ENCODE peak calls at places on chromosomes 6 and 20, in five cellular contexts. Q is A172; X is ureter; G is CD4-positive, alpha-beta T cell; O is nephron progenitor cell. S is an unnamed sample.

GRCh38 chr6:147506704-147507114 is 1.8 kb upstream of the SAMD5 start:
- DNase-seq in Q (peak; percentile 31), X (peak; percentile 76), G (no peak), O (peak; percentile 86), S (no peak)

GRCh38 chr6:142266060-142266459 is 35.7 kb upstream of the ADGRG6 start:
- DNase-seq in Q (no peak), X (no peak), G (no peak), O (no peak), S (no peak)

GRCh38 chr20:50824137-50824536 is 29.3 kb downstream of the BCAS4 start:
- DNase-seq in Q (no peak), X (peak; percentile 64), G (no peak), O (no peak), S (no peak)

GRCh38 chr6:24749292-24749691 is 25.4 kb upstream of the GMNN start:
- DNase-seq in Q (no peak), X (no peak), G (no peak), O (no peak), S (no peak)

GRCh38 chr6:105883966-105884365 is 202.2 kb upstream of the PRDM1 start:
- DNase-seq in Q (no peak), X (no peak), G (no peak), O (no peak), S (no peak)

GRCh38 chr6:165834613-165835259 is 171.7 kb upstream of the PDE10A start:
- DNase-seq in Q (peak; percentile 55), X (peak; percentile 77), G (no peak), O (no peak), S (no peak)

GRCh38 chr20:18263723-18264122 is 24.6 kb upstream of the ZNF133 start:
- DNase-seq in Q (peak; percentile 25), X (no peak), G (no peak), O (no peak), S (no peak)

GRCh38 chr20:41094656-41095055 is 42.7 kb upstream of the PLCG1 start:
- DNase-seq in Q (peak; percentile 27), X (no peak), G (no peak), O (no peak), S (no peak)

GRCh38 chr6:35365599-35366596 is 23.5 kb downstream of the PPARD start:
- DNase-seq in Q (no peak), X (no peak), G (no peak), O (no peak), S (no peak)

GRCh38 chr6:157022022-157022740 is 245.0 kb downstream of the ARID1B start:
- DNase-seq in Q (peak; percentile 76), X (peak; percentile 91), G (peak; percentile 81), O (peak; percentile 85), S (peak; percentile 67)

GRCh38 chr6:26660096-26660425 is 515 bp upstream of the ZNF322 start:
- DNase-seq in Q (no peak), X (no peak), G (no peak), O (no peak), S (no peak)

GRCh38 chr6:3571206-3571815 is 114.5 kb upstream of the SLC22A23 start:
- DNase-seq in Q (no peak), X (no peak), G (no peak), O (no peak), S (no peak)

GRCh38 chr6:132333639-132334516 is 67.4 kb downstream of the MOXD1 start:
- DNase-seq in Q (peak; percentile 92), X (no peak), G (no peak), O (no peak), S (no peak)

GRCh38 chr6:87341899-87342298 is 2.7 kb upstream of the C6orf163 start:
- DNase-seq in Q (no peak), X (no peak), G (no peak), O (no peak), S (no peak)

GRCh38 chr6:32860674-32861073 is 6.7 kb downstream of the PSMB9 start:
- DNase-seq in Q (no peak), X (no peak), G (no peak), O (no peak), S (no peak)

GRCh38 chr20:56924976-56925695 is 296.0 kb downstream of the TFAP2C start:
- DNase-seq in Q (no peak), X (no peak), G (no peak), O (peak; percentile 86), S (no peak)

GRCh38 chr6:38110407-38111025 is 291.0 kb downstream of the ZFAND3 start:
- DNase-seq in Q (no peak), X (no peak), G (no peak), O (no peak), S (no peak)

GRCh38 chr6:53983301-53983700 is 127.9 kb upstream of the MLIP start:
- DNase-seq in Q (no peak), X (no peak), G (no peak), O (no peak), S (no peak)

GRCh38 chr6:92047886-92048285 is 1371.5 kb downstream of the EPHA7 start:
- DNase-seq in Q (no peak), X (no peak), G (no peak), O (peak; percentile 38), S (no peak)

GRCh38 chr20:3681352-3681930 is 369 bp downstream of the ADAM33 start:
- DNase-seq in Q (no peak), X (no peak), G (no peak), O (no peak), S (no peak)

GRCh38 chr6:118551673-118552063 is 3.6 kb downstream of the PLN start:
- DNase-seq in Q (no peak), X (no peak), G (no peak), O (no peak), S (no peak)

GRCh38 chr20:53488779-53489272 is 104.8 kb downstream of the ZNF217 start:
- DNase-seq in Q (no peak), X (no peak), G (no peak), O (no peak), S (no peak)

GRCh38 chr6:160039441-160039840 is 70.6 kb downstream of the IGF2R start:
- DNase-seq in Q (no peak), X (no peak), G (no peak), O (no peak), S (no peak)

GRCh38 chr6:37555040-37555781 is 55.5 kb upstream of the CCDC167 start:
- DNase-seq in Q (no peak), X (no peak), G (no peak), O (no peak), S (no peak)

GRCh38 chr6:18187701-18188100 is 32.5 kb downstream of the KDM1B start:
- DNase-seq in Q (no peak), X (no peak), G (no peak), O (no peak), S (no peak)

S was measured in T-cell.